ENCODE peak calls at places on chromosomes 4 and X, in four cellular contexts. W is posterior cingulate gyrus, Y is iPS-NIHi11, M is uterus. J is an unnamed sample.

GRCh38 chr4:89110986-89111832 is at the start of gene TIGD2:
- DNase-seq in W (peak; percentile 76), Y (peak; percentile 96), M (peak; percentile 88), J (peak; percentile 91)

GRCh38 chrX:132861076-132861475 is 97.4 kb downstream of the HS6ST2 start:
- DNase-seq in W (no peak), M (no peak), Y (no peak), J (no peak)

GRCh38 chrX:50697691-50698090 is 116.3 kb downstream of the SHROOM4 start:
- DNase-seq in W (no peak), Y (peak; percentile 42), M (no peak), J (no peak)

GRCh38 chr4:86835677-86836076 is 13.5 kb downstream of the SLC10A6 start:
- DNase-seq in W (no peak), Y (no peak), M (no peak), J (no peak)

GRCh38 chr4:131046821-131047220 is 1950.9 kb downstream of the C4orf33 start:
- DNase-seq in M (no peak), W (no peak), Y (no peak), J (no peak)

GRCh38 chr4:139858436-139859225 is 193.0 kb downstream of the MGST2 start:
- DNase-seq in M (no peak), W (no peak), Y (no peak), J (no peak)

GRCh38 chrX:1531106-1531890 is 5.7 kb downstream of the P2RY8 start:
- DNase-seq in Y (no peak), W (no peak), M (no peak), J (no peak)

GRCh38 chrX:140661657-140662056 is 47.9 kb upstream of the LINC00632 start:
- DNase-seq in M (no peak), W (no peak), Y (no peak), J (no peak)

GRCh38 chrX:63434665-63435064 is 83.5 kb upstream of the SPIN4 start:
- DNase-seq in M (no peak), Y (peak; percentile 46), W (no peak), J (no peak)

GRCh38 chr4:41526628-41527027 is 11.3 kb upstream of the LIMCH1 start:
- DNase-seq in Y (no peak), W (no peak), M (no peak), J (no peak)

GRCh38 chrX:42615161-42615563 is 162.8 kb downstream of the PPP1R2C start:
- DNase-seq in W (no peak), M (no peak), Y (no peak), J (no peak)

GRCh38 chr4:112633477-112634235 is 3.1 kb downstream of the ZGRF1 start:
- DNase-seq in Y (peak; percentile 17), W (no peak), M (no peak), J (no peak)

GRCh38 chrX:69063486-69063885 is 101.8 kb downstream of the PJA1 start:
- DNase-seq in M (peak; percentile 3), Y (no peak), W (no peak), J (no peak)

GRCh38 chr4:59339631-59340030 is 1860.5 kb upstream of the ADGRL3 start:
- DNase-seq in M (no peak), Y (no peak), W (no peak), J (no peak)

GRCh38 chrX:64894454-64895038 is 81.7 kb downstream of the ZC4H2 start:
- DNase-seq in M (no peak), Y (peak; percentile 39), W (no peak), J (no peak)

GRCh38 chr4:112083587-112084347 is 61.5 kb upstream of the FAM241A start:
- DNase-seq in M (no peak), Y (no peak), W (no peak), J (no peak)

GRCh38 chr4:88793473-88793872 is 95.8 kb upstream of the NAP1L5 start:
- DNase-seq in M (no peak), W (no peak), Y (no peak), J (no peak)

GRCh38 chr4:16116019-16116418 is 32.2 kb upstream of the PROM1 start:
- DNase-seq in W (no peak), M (no peak), Y (no peak), J (no peak)